ENCODE peak calls at places on chromosomes 16 and 17, in six cellular contexts. J, V, W, Q, R and D are unnamed samples.
A peak's percentile ranks its signal among the peaks of the same experiment; 100 is the strongest.

GRCh38 chr17:65297916-65298315 is 160.7 kb downstream of the RGS9 start:
- DNase-seq in J (no peak), V (no peak), W (no peak), Q (no peak), R (no peak), D (no peak)

GRCh38 chr17:57689254-57689653 is 55.8 kb downstream of the CCDC182 start:
- DNase-seq in J (no peak), V (no peak), W (no peak), Q (no peak), R (no peak), D (no peak)

GRCh38 chr17:63578027-63578768 is 22.5 kb upstream of the TACO1 start:
- DNase-seq in J (no peak), V (no peak), W (no peak), Q (no peak), R (no peak), D (no peak)

GRCh38 chr16:29899516-29900101 is at the start of gene SEZ6L2:
- DNase-seq in J (peak; percentile 86), V (no peak), W (no peak), Q (peak; percentile 92), R (no peak), D (no peak)

GRCh38 chr17:77475012-77475976 is 334.5 kb downstream of the SEC14L1 start:
- DNase-seq in J (peak; percentile 95), V (no peak), W (no peak), Q (no peak), R (no peak), D (no peak)

GRCh38 chr17:37305406-37305905 is 70.3 kb upstream of the C17orf78 start:
- DNase-seq in J (no peak), V (no peak), W (no peak), Q (no peak), R (no peak), D (peak; percentile 11)

GRCh38 chr16:85699628-85700027 is 10.9 kb upstream of the GINS2 start:
- DNase-seq in J (peak; percentile 75), V (no peak), W (no peak), Q (peak; percentile 91), R (no peak), D (peak; percentile 16)

GRCh38 chr16:30377812-30378235 is 3.2 kb downstream of the MYL11 start:
- DNase-seq in J (peak; percentile 85), V (peak; percentile 99), W (peak; percentile 93), Q (peak; percentile 72), R (peak; percentile 65), D (peak; percentile 93)

GRCh38 chr16:31009894-31010293 is 544 bp downstream of the STX1B start:
- DNase-seq in J (no peak), V (no peak), W (no peak), Q (no peak), R (no peak), D (no peak)

GRCh38 chr17:27824745-27825144 is 24.4 kb upstream of the NOS2 start:
- DNase-seq in J (no peak), V (no peak), W (no peak), Q (no peak), R (no peak), D (no peak)

GRCh38 chr16:11139624-11140375 is 116.2 kb downstream of the SOCS1 start:
- DNase-seq in J (no peak), V (no peak), W (no peak), Q (no peak), R (no peak), D (no peak)

GRCh38 chr16:11410382-11411058 is 65.3 kb downstream of the RMI2 start:
- DNase-seq in J (no peak), V (no peak), W (no peak), Q (peak; percentile 47), R (no peak), D (no peak)

GRCh38 chr16:89502319-89502843 is 5.8 kb upstream of the SPG7 start:
- DNase-seq in J (no peak), V (no peak), W (no peak), Q (peak; percentile 67), R (no peak), D (no peak)

GRCh38 chr16:64455275-64455674 is 666.6 kb downstream of the CDH11 start:
- DNase-seq in J (peak; percentile 53), V (no peak), W (no peak), Q (no peak), R (no peak), D (no peak)

GRCh38 chr17:78154903-78155811 is 9.0 kb downstream of the C17orf99 start:
- DNase-seq in J (no peak), V (no peak), W (no peak), Q (no peak), R (no peak), D (no peak)

GRCh38 chr17:18938692-18939023 is 13.3 kb upstream of the SLC5A10 start:
- DNase-seq in J (no peak), V (no peak), W (no peak), Q (no peak), R (no peak), D (no peak)

GRCh38 chr16:27684047-27684446 is 134.1 kb downstream of the KATNIP start:
- DNase-seq in J (no peak), V (no peak), W (no peak), Q (no peak), R (no peak), D (no peak)

GRCh38 chr16:53789159-53789558 is 85.2 kb downstream of the FTO start:
- DNase-seq in J (peak; percentile 84), V (no peak), W (no peak), Q (no peak), R (no peak), D (no peak)

GRCh38 chr16:78957328-78958100 is 643.0 kb downstream of the MAF start:
- DNase-seq in J (no peak), V (no peak), W (no peak), Q (no peak), R (no peak), D (no peak)

GRCh38 chr16:68035227-68035626 is 12.1 kb downstream of the DUS2 start:
- DNase-seq in J (no peak), V (no peak), W (no peak), Q (no peak), R (no peak), D (no peak)

GRCh38 chr16:86757704-86758040 is 179.3 kb downstream of the FOXL1 start:
- DNase-seq in J (no peak), V (no peak), W (no peak), Q (no peak), R (no peak), D (no peak)

GRCh38 chr17:503449-503700 is 150.8 kb upstream of the RPH3AL start:
- DNase-seq in J (no peak), V (no peak), W (no peak), Q (no peak), R (no peak), D (no peak)

GRCh38 chr17:64094412-64094811 is 35.5 kb downstream of the ERN1 start:
- DNase-seq in J (no peak), V (no peak), W (no peak), Q (no peak), R (no peak), D (no peak)

GRCh38 chr17:50035421-50035879 is 20.5 kb upstream of the ITGA3 start:
- DNase-seq in J (no peak), V (peak; percentile 61), W (no peak), Q (no peak), R (no peak), D (no peak)

GRCh38 chr17:16935241-16935663 is 36.7 kb downstream of the TNFRSF13B start:
- DNase-seq in J (no peak), V (peak; percentile 60), W (no peak), Q (no peak), R (no peak), D (no peak)

GRCh38 chr16:59574296-59574695 is 840.2 kb upstream of the GOT2 start:
- DNase-seq in J (no peak), V (no peak), W (no peak), Q (no peak), R (no peak), D (no peak)

GRCh38 chr17:2030779-2031163 is 818 bp downstream of the DPH1 start:
- DNase-seq in J (no peak), V (no peak), W (no peak), Q (no peak), R (no peak), D (peak; percentile 91)

GRCh38 chr17:2028737-2029136 is 1.2 kb upstream of the DPH1 start:
- DNase-seq in J (no peak), V (no peak), W (no peak), Q (no peak), R (no peak), D (no peak)

GRCh38 chr17:2027528-2028233 is 2.3 kb upstream of the DPH1 start:
- DNase-seq in J (no peak), V (no peak), W (no peak), Q (no peak), R (no peak), D (peak; percentile 34)

GRCh38 chr17:2028234-2028614 is 1.7 kb upstream of the DPH1 start:
- DNase-seq in J (no peak), V (no peak), W (no peak), Q (no peak), R (no peak), D (no peak)

GRCh38 chr17:2029911-2030778 is at the start of gene DPH1:
- DNase-seq in J (peak; percentile 91), V (peak; percentile 92), W (peak; percentile 82), Q (peak; percentile 93), R (peak; percentile 89), D (peak; percentile 93)
- TF ChIP-seq POLR2A in J (peak; percentile 68), V (peak; percentile 32), W (no peak), Q (peak; percentile 54), R (peak; percentile 29), D (peak; percentile 58)

GRCh38 chr16:527015-527903 is at the start of gene CAPN15:
- DNase-seq in J (peak; percentile 79), V (peak; percentile 93), W (peak; percentile 67), Q (peak; percentile 67), R (peak; percentile 86), D (peak; percentile 95)

GRCh38 chr16:528111-529011 is 849 bp downstream of the CAPN15 start:
- DNase-seq in J (peak; percentile 61), V (no peak), W (peak; percentile 55), Q (peak; percentile 80), R (no peak), D (peak; percentile 71)

GRCh38 chr16:531494-532125 is 4.1 kb downstream of the CAPN15 start:
- DNase-seq in J (no peak), V (no peak), W (no peak), Q (no peak), R (no peak), D (no peak)

GRCh38 chr16:529012-529575 is 1.6 kb downstream of the CAPN15 start:
- DNase-seq in J (no peak), V (no peak), W (no peak), Q (no peak), R (no peak), D (no peak)

GRCh38 chr16:530111-530817 is 2.8 kb downstream of the CAPN15 start:
- DNase-seq in J (no peak), V (no peak), W (no peak), Q (no peak), R (no peak), D (no peak)
- TF ChIP-seq POLR2A in J (no peak), V (no peak), W (no peak), Q (no peak), R (no peak), D (no peak)

GRCh38 chr16:87951550-87952538 is 610 bp downstream of the BANP start:
- DNase-seq in J (no peak), V (no peak), W (no peak), Q (peak; percentile 15), R (no peak), D (peak; percentile 78)
- TF ChIP-seq POLR2A in J (peak; percentile 67), V (peak; percentile 51), W (no peak), Q (peak; percentile 82), R (peak; percentile 41), D (no peak)

DNA sequence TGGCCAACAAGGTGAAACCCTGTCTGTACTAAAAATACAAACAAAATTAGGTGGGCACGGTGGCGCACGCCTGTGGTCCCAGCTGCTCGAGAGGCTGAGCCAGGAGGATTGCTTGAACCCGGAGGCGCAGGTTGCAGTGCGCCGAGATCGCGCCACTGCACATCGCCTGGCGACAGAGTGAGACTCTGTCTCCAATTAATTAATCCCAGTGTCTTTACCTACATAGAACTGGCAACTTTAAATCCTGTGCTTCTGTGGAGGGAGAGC is 1.5 kb upstream of the ELOB start:
- DNase-seq in J (no peak), V (peak; percentile 72), W (no peak), Q (no peak), R (no peak), D (no peak)
- TF ChIP-seq POLR2A in J (no peak), V (no peak), W (no peak), Q (no peak), R (no peak), D (no peak)